ENCODE peak calls at places on chromosomes 5 and 9, in ten cellular contexts. One of them, this sample, is unnamed.

GRCh38 chr5:40551706-40552557 is 127.8 kb upstream of the PTGER4 start:
- DNase-seq in endothelial cell: no peak
- DNase-seq in transverse colon: no peak
- DNase-seq in lower leg skin: no peak
- DNase-seq in osteocyte: no peak
- DNase-seq in WTC11: no peak
- DNase-seq in foreskin fibroblast: peak; percentile 96
- DNase-seq in cardiac fibroblast: peak; percentile 98
- DNase-seq in left ventricle myocardium inferior: no peak
- DNase-seq in choroid plexus epithelial cell: peak; percentile 99
- DNase-seq in this sample: peak; percentile 74

GRCh38 chr9:98678244-98678842 is 30.4 kb downstream of the GABBR2 start:
- DNase-seq in osteocyte: no peak
- DNase-seq in endothelial cell: peak; percentile 34
- DNase-seq in lower leg skin: no peak
- DNase-seq in cardiac fibroblast: no peak
- DNase-seq in transverse colon: peak; percentile 11
- DNase-seq in foreskin fibroblast: peak; percentile 29
- DNase-seq in left ventricle myocardium inferior: no peak
- DNase-seq in choroid plexus epithelial cell: peak; percentile 26
- DNase-seq in WTC11: peak; percentile 66
- DNase-seq in this sample: no peak

GRCh38 chr5:175113947-175114346 is 330.0 kb downstream of the DRD1 start:
- DNase-seq in WTC11: no peak
- DNase-seq in choroid plexus epithelial cell: no peak
- DNase-seq in transverse colon: no peak
- DNase-seq in left ventricle myocardium inferior: no peak
- DNase-seq in lower leg skin: no peak
- DNase-seq in foreskin fibroblast: no peak
- DNase-seq in cardiac fibroblast: no peak
- DNase-seq in endothelial cell: no peak
- DNase-seq in osteocyte: no peak
- DNase-seq in this sample: no peak

GRCh38 chr9:104586496-104587180 is 12.6 kb downstream of the OR13C5 start:
- DNase-seq in choroid plexus epithelial cell: peak; percentile 2
- DNase-seq in endothelial cell: no peak
- DNase-seq in WTC11: no peak
- DNase-seq in cardiac fibroblast: peak; percentile 54
- DNase-seq in lower leg skin: no peak
- DNase-seq in foreskin fibroblast: peak; percentile 73
- DNase-seq in osteocyte: no peak
- DNase-seq in left ventricle myocardium inferior: no peak
- DNase-seq in transverse colon: no peak
- DNase-seq in this sample: peak; percentile 36

GRCh38 chr9:128160603-128160987 is 530 bp downstream of the BBLN start:
- DNase-seq in WTC11: no peak
- DNase-seq in cardiac fibroblast: no peak
- DNase-seq in left ventricle myocardium inferior: no peak
- DNase-seq in choroid plexus epithelial cell: no peak
- DNase-seq in endothelial cell: no peak
- DNase-seq in foreskin fibroblast: peak; percentile 59
- DNase-seq in lower leg skin: no peak
- DNase-seq in transverse colon: peak; percentile 28
- DNase-seq in osteocyte: no peak
- DNase-seq in this sample: no peak

GRCh38 chr9:129933215-129933614 is 98.0 kb downstream of the USP20 start:
- DNase-seq in transverse colon: no peak
- DNase-seq in foreskin fibroblast: no peak
- DNase-seq in left ventricle myocardium inferior: no peak
- DNase-seq in cardiac fibroblast: peak; percentile 5
- DNase-seq in endothelial cell: no peak
- DNase-seq in choroid plexus epithelial cell: no peak
- DNase-seq in osteocyte: no peak
- DNase-seq in lower leg skin: no peak
- DNase-seq in WTC11: no peak
- DNase-seq in this sample: no peak

GRCh38 chr5:135398855-135399837 is at the start of gene MACROH2A1:
- DNase-seq in cardiac fibroblast: peak; percentile 84
- DNase-seq in transverse colon: peak; percentile 92
- DNase-seq in foreskin fibroblast: peak; percentile 96
- DNase-seq in choroid plexus epithelial cell: peak; percentile 85
- DNase-seq in endothelial cell: peak; percentile 88
- DNase-seq in lower leg skin: peak; percentile 97
- DNase-seq in WTC11: peak; percentile 78
- DNase-seq in left ventricle myocardium inferior: peak; percentile 92
- DNase-seq in osteocyte: peak; percentile 95
- DNase-seq in this sample: peak; percentile 54

GRCh38 chr9:1320041-1320440 is 269.9 kb downstream of the DMRT2 start:
- DNase-seq in cardiac fibroblast: no peak
- DNase-seq in transverse colon: no peak
- DNase-seq in osteocyte: no peak
- DNase-seq in WTC11: no peak
- DNase-seq in choroid plexus epithelial cell: no peak
- DNase-seq in lower leg skin: no peak
- DNase-seq in foreskin fibroblast: no peak
- DNase-seq in left ventricle myocardium inferior: no peak
- DNase-seq in endothelial cell: no peak
- DNase-seq in this sample: no peak

DNA sequence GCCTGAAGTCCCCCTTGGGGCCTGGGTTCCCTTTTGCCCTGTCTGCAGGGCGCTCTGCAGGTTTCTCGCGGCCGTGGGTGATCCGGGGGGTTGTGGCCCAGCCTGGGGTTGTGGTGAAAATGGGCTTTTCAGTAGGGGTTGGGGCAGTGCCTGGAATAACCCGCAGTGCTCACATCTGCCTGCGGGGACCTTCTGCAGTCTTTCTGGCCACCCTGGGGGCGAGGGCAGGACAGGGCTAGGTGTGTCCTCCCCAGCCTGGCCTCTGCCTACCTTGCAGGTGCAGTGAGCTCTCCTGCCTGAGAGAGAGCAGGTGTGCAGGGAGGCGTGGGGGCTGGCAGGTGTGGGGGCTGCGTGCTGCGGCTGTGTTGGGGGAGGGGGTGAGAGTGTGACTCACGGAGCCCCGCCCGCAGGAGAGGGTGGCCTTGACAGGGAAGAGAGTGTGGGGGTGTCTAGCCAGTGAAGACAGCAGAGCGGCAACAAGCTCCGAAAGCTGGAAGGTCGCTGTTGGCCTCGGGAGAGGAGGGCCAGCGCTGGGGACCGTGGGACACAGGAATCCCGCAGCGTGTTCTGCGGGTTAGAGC is 131.4 kb downstream of the MRPL36 start:
- DNase-seq in choroid plexus epithelial cell: no peak
- DNase-seq in transverse colon: no peak
- DNase-seq in endothelial cell: no peak
- DNase-seq in foreskin fibroblast: no peak
- DNase-seq in osteocyte: peak; percentile 78
- DNase-seq in lower leg skin: peak; percentile 82
- DNase-seq in WTC11: peak; percentile 53
- DNase-seq in cardiac fibroblast: no peak
- DNase-seq in left ventricle myocardium inferior: no peak
- DNase-seq in this sample: no peak
- TF ChIP-seq CTCF in choroid plexus epithelial cell: no peak
- TF ChIP-seq CTCF in transverse colon: no peak
- TF ChIP-seq CTCF in endothelial cell: no peak
- TF ChIP-seq CTCF in foreskin fibroblast: no peak
- TF ChIP-seq CTCF in osteocyte: no peak
- TF ChIP-seq CTCF in lower leg skin: no peak
- TF ChIP-seq CTCF in WTC11: no peak
- TF ChIP-seq CTCF in cardiac fibroblast: no peak
- TF ChIP-seq CTCF in left ventricle myocardium inferior: no peak
- TF ChIP-seq CTCF in this sample: no peak

DNA sequence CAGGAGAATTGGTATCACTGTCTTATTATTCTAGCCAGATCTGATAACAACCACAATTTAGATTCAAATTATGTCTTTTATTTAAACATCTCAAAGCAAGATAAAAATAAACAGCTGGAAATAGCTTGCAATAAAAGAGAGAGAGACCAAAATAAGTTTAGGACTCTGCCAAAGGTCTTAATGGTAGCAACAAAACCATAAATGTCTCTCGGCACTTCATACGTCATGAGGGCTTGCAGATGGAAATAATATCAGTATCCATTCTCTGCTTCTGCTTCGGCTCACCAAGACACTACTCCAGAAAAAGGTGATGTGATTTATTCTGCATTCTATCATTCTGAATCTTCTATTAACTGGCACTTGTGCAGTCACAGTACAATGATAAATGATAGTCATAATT is 56.2 kb downstream of the EBF1 start:
- DNase-seq in WTC11: no peak
- DNase-seq in left ventricle myocardium inferior: no peak
- DNase-seq in choroid plexus epithelial cell: no peak
- DNase-seq in osteocyte: no peak
- DNase-seq in cardiac fibroblast: no peak
- DNase-seq in foreskin fibroblast: no peak
- DNase-seq in lower leg skin: no peak
- DNase-seq in endothelial cell: no peak
- DNase-seq in transverse colon: no peak
- DNase-seq in this sample: no peak
- TF ChIP-seq CTCF in WTC11: no peak
- TF ChIP-seq CTCF in left ventricle myocardium inferior: no peak
- TF ChIP-seq CTCF in choroid plexus epithelial cell: no peak
- TF ChIP-seq CTCF in osteocyte: no peak
- TF ChIP-seq CTCF in cardiac fibroblast: no peak
- TF ChIP-seq CTCF in foreskin fibroblast: no peak
- TF ChIP-seq CTCF in lower leg skin: no peak
- TF ChIP-seq CTCF in endothelial cell: no peak
- TF ChIP-seq CTCF in transverse colon: no peak
- TF ChIP-seq CTCF in this sample: no peak

DNA sequence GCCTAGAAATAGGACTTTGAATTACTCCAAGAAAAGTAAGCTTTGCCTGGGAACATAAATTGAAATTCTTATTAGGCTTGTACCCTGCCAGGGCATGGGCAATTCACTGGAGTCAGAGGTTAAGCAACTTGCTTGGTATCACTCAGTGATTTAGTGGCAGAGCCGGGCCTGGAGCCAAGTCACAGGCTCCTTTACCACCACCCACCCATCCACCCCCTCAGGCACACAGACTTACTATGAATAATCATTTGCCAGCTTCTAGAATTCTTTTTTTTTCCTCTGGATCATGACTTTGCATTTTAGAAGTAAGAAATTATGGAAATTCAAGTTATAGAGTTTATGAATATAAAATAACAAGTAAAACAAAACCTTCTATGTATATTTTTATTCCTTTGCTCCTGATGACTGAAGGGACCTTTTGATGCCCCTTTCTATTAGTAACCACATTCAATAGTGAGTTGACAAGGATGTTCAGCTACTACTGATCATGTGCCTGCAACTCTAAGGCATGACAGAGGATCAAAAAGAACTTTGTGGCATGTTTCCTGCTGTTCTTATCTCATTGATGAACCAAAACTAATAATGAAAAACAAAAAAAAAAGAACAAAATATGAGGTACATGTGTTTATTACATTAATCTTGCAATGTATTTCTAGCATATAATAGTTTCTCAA is 614.7 kb downstream of the TLR4 start:
- DNase-seq in choroid plexus epithelial cell: no peak
- DNase-seq in left ventricle myocardium inferior: no peak
- DNase-seq in lower leg skin: no peak
- DNase-seq in WTC11: no peak
- DNase-seq in foreskin fibroblast: no peak
- DNase-seq in endothelial cell: no peak
- DNase-seq in transverse colon: no peak
- DNase-seq in cardiac fibroblast: no peak
- DNase-seq in osteocyte: no peak
- DNase-seq in this sample: no peak
- TF ChIP-seq CTCF in choroid plexus epithelial cell: no peak
- TF ChIP-seq CTCF in left ventricle myocardium inferior: no peak
- TF ChIP-seq CTCF in lower leg skin: no peak
- TF ChIP-seq CTCF in WTC11: no peak
- TF ChIP-seq CTCF in foreskin fibroblast: no peak
- TF ChIP-seq CTCF in endothelial cell: no peak
- TF ChIP-seq CTCF in transverse colon: no peak
- TF ChIP-seq CTCF in cardiac fibroblast: no peak
- TF ChIP-seq CTCF in osteocyte: no peak
- TF ChIP-seq CTCF in this sample: no peak

GRCh38 chr9:87083986-87084385 is 136.7 kb upstream of the GAS1 start:
- DNase-seq in endothelial cell: no peak
- DNase-seq in left ventricle myocardium inferior: no peak
- DNase-seq in WTC11: no peak
- DNase-seq in cardiac fibroblast: no peak
- DNase-seq in choroid plexus epithelial cell: no peak
- DNase-seq in foreskin fibroblast: no peak
- DNase-seq in transverse colon: no peak
- DNase-seq in osteocyte: no peak
- DNase-seq in lower leg skin: no peak
- DNase-seq in this sample: no peak

GRCh38 chr9:87077986-87078385 is 130.7 kb upstream of the GAS1 start:
- DNase-seq in choroid plexus epithelial cell: no peak
- DNase-seq in osteocyte: no peak
- DNase-seq in lower leg skin: no peak
- DNase-seq in endothelial cell: no peak
- DNase-seq in cardiac fibroblast: no peak
- DNase-seq in foreskin fibroblast: no peak
- DNase-seq in left ventricle myocardium inferior: no peak
- DNase-seq in WTC11: no peak
- DNase-seq in transverse colon: no peak
- DNase-seq in this sample: no peak

GRCh38 chr9:87081523-87081922 is 134.2 kb upstream of the GAS1 start:
- DNase-seq in endothelial cell: no peak
- DNase-seq in osteocyte: no peak
- DNase-seq in foreskin fibroblast: no peak
- DNase-seq in WTC11: no peak
- DNase-seq in transverse colon: no peak
- DNase-seq in cardiac fibroblast: no peak
- DNase-seq in choroid plexus epithelial cell: no peak
- DNase-seq in left ventricle myocardium inferior: no peak
- DNase-seq in lower leg skin: no peak
- DNase-seq in this sample: no peak

GRCh38 chr9:87084407-87084806 is 137.1 kb upstream of the GAS1 start:
- DNase-seq in left ventricle myocardium inferior: no peak
- DNase-seq in endothelial cell: no peak
- DNase-seq in transverse colon: no peak
- DNase-seq in WTC11: no peak
- DNase-seq in osteocyte: no peak
- DNase-seq in lower leg skin: no peak
- DNase-seq in choroid plexus epithelial cell: no peak
- DNase-seq in foreskin fibroblast: no peak
- DNase-seq in cardiac fibroblast: no peak
- DNase-seq in this sample: no peak

DNA sequence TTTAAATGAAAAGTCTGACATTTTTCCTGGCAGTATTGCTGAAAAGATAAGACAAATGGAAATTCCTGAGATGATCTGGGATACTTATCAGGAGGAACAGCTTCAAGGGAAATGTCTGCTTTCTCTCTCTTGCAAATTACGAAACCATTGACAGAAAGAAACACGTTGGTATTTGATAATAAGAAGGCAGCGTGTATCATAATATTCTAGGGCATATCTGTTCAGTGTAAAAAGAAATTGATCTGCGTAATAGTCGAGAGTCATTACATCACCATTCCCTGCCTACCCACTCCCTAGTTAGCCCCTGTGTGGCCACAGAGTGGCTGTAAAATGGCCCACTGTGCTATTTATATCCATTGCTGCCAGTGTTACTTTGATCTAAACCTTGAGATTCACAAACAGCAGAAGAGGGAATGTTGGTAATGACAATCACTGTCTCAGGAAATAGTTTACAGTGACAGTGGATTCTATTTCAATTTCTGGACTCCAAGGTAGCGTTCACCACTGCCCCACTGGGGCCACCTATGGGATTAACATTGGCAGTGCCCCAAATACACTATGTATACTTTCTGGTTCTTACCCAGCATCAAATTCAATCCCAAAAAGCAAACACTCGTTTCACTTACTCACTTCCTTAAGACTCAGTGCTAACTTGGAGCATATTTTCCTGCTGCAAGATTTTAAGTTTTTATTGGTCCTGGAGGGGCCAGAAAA is 133.4 kb upstream of the GAS1 start:
- DNase-seq in choroid plexus epithelial cell: peak; percentile 52
- DNase-seq in left ventricle myocardium inferior: no peak
- DNase-seq in cardiac fibroblast: peak; percentile 48
- DNase-seq in WTC11: no peak
- DNase-seq in transverse colon: no peak
- DNase-seq in osteocyte: no peak
- DNase-seq in lower leg skin: no peak
- DNase-seq in foreskin fibroblast: peak; percentile 37
- DNase-seq in endothelial cell: no peak
- DNase-seq in this sample: no peak
- TF ChIP-seq CTCF in choroid plexus epithelial cell: peak; percentile 56
- TF ChIP-seq CTCF in left ventricle myocardium inferior: peak; percentile 18
- TF ChIP-seq CTCF in cardiac fibroblast: no peak
- TF ChIP-seq CTCF in WTC11: no peak
- TF ChIP-seq CTCF in transverse colon: no peak
- TF ChIP-seq CTCF in osteocyte: peak; percentile 55
- TF ChIP-seq CTCF in lower leg skin: no peak
- TF ChIP-seq CTCF in foreskin fibroblast: no peak
- TF ChIP-seq CTCF in endothelial cell: peak; percentile 46
- TF ChIP-seq CTCF in this sample: no peak

This sample was measured in AG09319.